ENCODE peak calls at places on chromosomes 3 and 15, in eight cellular contexts. X, W, I, F, U, J, G and N are unnamed samples. For H3K9me3, the result is how much of the 10 kb centered on the place peaks cover.

GRCh38 chr3:197709135-197709534 is 27.6 kb downstream of the RUBCN start:
- DNase-seq in J (no peak), X (no peak), W (no peak), G (no peak), U (no peak), F (peak), I (no peak), N (no peak)

GRCh38 chr3:65326574-65326973 is 638.8 kb upstream of the ADAMTS9 start:
- DNase-seq in W (no peak), I (no peak), U (no peak), X (no peak), G (no peak), J (no peak), F (no peak), N (no peak)

GRCh38 chr3:152834354-152835310 is at the start of gene P2RY1:
- DNase-seq in I (peak), F (peak), X (peak), J (peak), W (no peak), U (peak), G (peak), N (peak)

GRCh38 chr3:32238027-32238815 is at the start of gene CMTM8:
- DNase-seq in F (peak), X (peak), J (peak), I (no peak), U (peak), G (peak), W (no peak), N (no peak)

GRCh38 chr15:63357657-63358161 is 23.9 kb downstream of the CA12 start:
- DNase-seq in X (no peak), U (no peak), G (no peak), W (no peak), I (no peak), F (peak), J (no peak), N (no peak)

GRCh38 chr3:135267487-135267886 is 472.4 kb downstream of the EPHB1 start:
- DNase-seq in G (no peak), X (no peak), J (no peak), I (no peak), W (no peak), F (no peak), U (no peak), N (no peak)

GRCh38 chr3:3799173-3800075 is at the start of gene LRRN1:
- DNase-seq in X (peak), G (peak), F (peak), W (no peak), I (peak), U (peak), J (peak), N (no peak)

GRCh38 chr3:177459397-177459796 is 262.1 kb upstream of the TBL1XR1 start:
- DNase-seq in J (no peak), G (no peak), W (no peak), I (no peak), X (no peak), U (no peak), F (no peak), N (no peak)

GRCh38 chr3:56233742-56234141 is 234.5 kb downstream of the ERC2 start:
- DNase-seq in W (no peak), F (no peak), J (no peak), X (no peak), G (no peak), I (no peak), U (no peak), N (no peak)

GRCh38 chr3:115659861-115660260 is 36.6 kb downstream of the GAP43 start:
- DNase-seq in W (peak), I (no peak), U (no peak), F (no peak), X (no peak), J (no peak), G (no peak), N (no peak)

GRCh38 chr3:67090472-67090871 is 92.4 kb downstream of the KBTBD8 start:
- DNase-seq in J (no peak), U (no peak), W (no peak), I (no peak), G (no peak), X (no peak), F (no peak), N (no peak)

GRCh38 chr3:169390310-169390731 is 273.2 kb downstream of the MECOM start:
- DNase-seq in I (no peak), J (no peak), F (peak), U (no peak), W (no peak), X (no peak), G (no peak), N (no peak)

GRCh38 chr15:78740904-78741274 is 70.4 kb downstream of the ADAMTS7 start:
- DNase-seq in J (no peak), W (no peak), I (no peak), G (no peak), X (no peak), F (no peak), U (no peak), N (no peak)

GRCh38 chr15:83014205-83014653 is 2.8 kb upstream of the C15orf40 start:
- DNase-seq in W (no peak), F (no peak), I (no peak), G (no peak), U (no peak), X (no peak), J (no peak), N (peak)

GRCh38 chr3:46024131-46024530 is 3.2 kb downstream of the XCR1 start:
- DNase-seq in F (no peak), G (no peak), X (no peak), I (no peak), U (no peak), J (no peak), W (no peak), N (no peak)

GRCh38 chr3:189001559-189001958 is 170.2 kb upstream of the TPRG1 start:
- DNase-seq in U (no peak), G (no peak), I (no peak), F (no peak), W (peak), J (no peak), X (peak), N (no peak)

GRCh38 chr15:74036271-74037170 is 42.0 kb downstream of the PML start:
- DNase-seq in U (peak), F (peak), W (peak), J (no peak), X (peak), I (peak), G (no peak), N (peak)

GRCh38 chr3:46939578-46940405 is 36.8 kb downstream of the CCDC12 start:
- DNase-seq in G (peak), W (no peak), I (no peak), X (no peak), F (no peak), J (no peak), U (no peak), N (no peak)

GRCh38 chr15:41891946-41892345 is 1.9 kb downstream of the SPTBN5 start:
- DNase-seq in W (no peak), X (no peak), J (no peak), U (no peak), F (no peak), I (no peak), G (no peak), N (no peak)

GRCh38 chr3:136860541-136860940 is 1.5 kb upstream of the NCK1 start:
- DNase-seq in X (no peak), J (no peak), W (no peak), I (peak), U (no peak), G (no peak), F (no peak), N (no peak)

GRCh38 chr3:174633342-174633741 is 225.8 kb upstream of the NAALADL2 start:
- DNase-seq in X (no peak), U (no peak), W (no peak), I (no peak), J (no peak), F (no peak), G (no peak), N (no peak)

GRCh38 chr15:59380902-59381610 is 8.4 kb upstream of the MYO1E start:
- DNase-seq in X (peak), F (no peak), U (no peak), J (no peak), W (no peak), G (no peak), I (no peak), N (peak)

GRCh38 chr3:43001094-43001553 is 22.0 kb downstream of the GASK1A start:
- DNase-seq in U (peak), I (no peak), F (peak), G (peak), J (no peak), W (peak), X (no peak), N (no peak)

GRCh38 chr15:67105065-67105951 is 39.9 kb downstream of the SMAD3 start:
- DNase-seq in J (no peak), I (peak), U (no peak), X (peak), G (no peak), W (peak), F (no peak), N (peak)

GRCh38 chr15:74790080-74790916 is 8.4 kb downstream of the CSK start:
- DNase-seq in F (peak), J (no peak), I (no peak), W (peak), G (peak), X (no peak), U (peak), N (peak)

GRCh38 chr3:51280171-51280570 is 104.9 kb upstream of the MANF start:
- DNase-seq in J (no peak), X (no peak), F (no peak), W (no peak), U (no peak), I (no peak), G (no peak), N (no peak)

GRCh38 chr15:74400915-74401757 is 32.6 kb downstream of the SEMA7A start:
- DNase-seq in U (no peak), W (no peak), G (no peak), J (no peak), I (no peak), F (no peak), X (no peak), N (no peak)

GRCh38 chr3:140252812-140253656 is 318.0 kb downstream of the CLSTN2 start:
- DNase-seq in J (no peak), F (no peak), U (no peak), G (no peak), I (no peak), W (no peak), X (no peak), N (no peak)

GRCh38 chr3:29331830-29332637 is 51.2 kb downstream of the RBMS3 start:
- DNase-seq in J (no peak), G (no peak), I (no peak), W (no peak), F (no peak), U (no peak), X (no peak), N (no peak)

GRCh38 chr3:171172070-171172469 is 145.6 kb upstream of the SLC2A2 start:
- DNase-seq in G (no peak), U (no peak), W (no peak), J (no peak), F (no peak), X (no peak), I (no peak), N (no peak)

GRCh38 chr3:124094496-124094895 is 102.6 kb upstream of the ROPN1 start:
- DNase-seq in J (no peak), F (no peak), I (no peak), X (no peak), W (no peak), G (no peak), U (no peak), N (no peak)

GRCh38 chr3:195063596-195064193 is 207.3 kb downstream of the XXYLT1 start:
- DNase-seq in I (no peak), W (no peak), U (no peak), G (no peak), X (no peak), F (peak), J (no peak), N (no peak)

GRCh38 chr15:70320077-70320830 is 222.5 kb upstream of the TLE3 start:
- DNase-seq in F (no peak), X (no peak), G (no peak), I (no peak), J (no peak), W (no peak), U (no peak), N (no peak)

GRCh38 chr15:40929730-40930429 is 740 bp downstream of the DLL4 start:
- DNase-seq in I (no peak), G (peak), F (peak), J (no peak), W (no peak), U (no peak), X (no peak), N (no peak)

GRCh38 chr15:25241241-25241801 is 197.5 kb downstream of the UBE3A start:
- DNase-seq in W (no peak), I (no peak), J (no peak), F (no peak), X (no peak), U (no peak), G (no peak), N (no peak)
- H3K9me3 ChIP-seq in W (half or more), I (under half), J (under half), F (half or more), X (under half), U (under half), G (under half), N (under half)

GRCh38 chr15:87293016-87293415 is 963.5 kb downstream of the NTRK3 start:
- DNase-seq in I (no peak), J (no peak), X (no peak), W (no peak), F (no peak), U (no peak), G (no peak), N (no peak)

GRCh38 chr15:87287156-87287555 is 969.4 kb downstream of the NTRK3 start:
- DNase-seq in F (no peak), W (peak), X (no peak), G (no peak), I (peak), J (no peak), U (no peak), N (peak)
- H3K9me3 ChIP-seq in F (under half), W (under half), X (under half), G (under half), I (under half), J (under half), U (under half), N (under half)

GRCh38 chr3:129919357-129919756 is 25.8 kb upstream of the TMCC1 start:
- DNase-seq in X (no peak), J (no peak), G (no peak), W (no peak), U (no peak), I (no peak), F (no peak), N (no peak)
- H3K9me3 ChIP-seq in X (under half), J (under half), G (under half), W (under half), U (under half), I (under half), F (under half), N (under half)

GRCh38 chr15:24748812-24749439 is 73.4 kb downstream of the NPAP1 start:
- DNase-seq in U (no peak), J (no peak), F (no peak), W (no peak), X (no peak), G (no peak), I (no peak), N (no peak)

GRCh38 chr15:24747376-24747775 is 71.8 kb downstream of the NPAP1 start:
- DNase-seq in X (no peak), W (no peak), U (no peak), I (no peak), G (no peak), F (no peak), J (no peak), N (no peak)

GRCh38 chr15:24746094-24746493 is 70.5 kb downstream of the NPAP1 start:
- DNase-seq in J (no peak), F (no peak), G (no peak), X (no peak), U (no peak), W (no peak), I (no peak), N (no peak)

GRCh38 chr15:24745276-24745675 is 69.7 kb downstream of the NPAP1 start:
- DNase-seq in X (no peak), G (no peak), I (no peak), U (no peak), W (no peak), F (no peak), J (no peak), N (no peak)
- H3K9me3 ChIP-seq in X (under half), G (under half), I (under half), U (under half), W (under half), F (under half), J (under half), N (under half)

GRCh38 chr3:72077473-72078259 is 292.7 kb upstream of the PROK2 start:
- DNase-seq in W (no peak), G (no peak), U (no peak), X (no peak), F (no peak), J (no peak), I (no peak), N (no peak)
- H3K9me3 ChIP-seq in W (under half), G (under half), U (under half), X (under half), F (under half), J (under half), I (half or more), N (under half)

GRCh38 chr3:1469687-1470086 is 376.9 kb downstream of the CNTN6 start:
- DNase-seq in F (no peak), W (no peak), I (no peak), J (no peak), G (no peak), U (no peak), X (no peak), N (no peak)

GRCh38 chr3:1468145-1468544 is 375.3 kb downstream of the CNTN6 start:
- DNase-seq in X (no peak), W (no peak), F (no peak), I (no peak), J (no peak), G (no peak), U (no peak), N (no peak)

GRCh38 chr3:1469248-1469647 is 376.4 kb downstream of the CNTN6 start:
- DNase-seq in G (no peak), W (no peak), U (no peak), F (no peak), J (no peak), I (no peak), X (no peak), N (no peak)
- H3K9me3 ChIP-seq in G (under half), W (under half), U (under half), F (under half), J (under half), I (under half), X (under half), N (under half)

GRCh38 chr3:16476636-16477035 is 36.9 kb downstream of the RFTN1 start:
- DNase-seq in W (peak), I (no peak), G (no peak), U (no peak), J (no peak), X (no peak), F (no peak), N (peak)
- H3K9me3 ChIP-seq in W (under half), I (under half), G (under half), U (under half), J (under half), X (under half), F (under half), N (under half)

GRCh38 chr3:88093266-88093665 is 34.2 kb downstream of the ZNF654 start:
- DNase-seq in I (no peak), F (no peak), U (no peak), J (no peak), G (no peak), W (no peak), X (no peak), N (no peak)

GRCh38 chr3:88092270-88092669 is 33.2 kb downstream of the ZNF654 start:
- DNase-seq in G (no peak), F (no peak), U (no peak), I (no peak), W (no peak), X (no peak), J (no peak), N (no peak)

GRCh38 chr3:88090681-88091080 is 31.6 kb downstream of the ZNF654 start:
- DNase-seq in I (no peak), J (no peak), G (no peak), W (no peak), F (no peak), X (no peak), U (no peak), N (no peak)
- H3K9me3 ChIP-seq in I (under half), J (under half), G (under half), W (under half), F (under half), X (under half), U (under half), N (under half)

GRCh38 chr3:69445498-69445897 is 59.6 kb upstream of the FRMD4B start:
- DNase-seq in F (no peak), X (no peak), J (no peak), G (no peak), I (no peak), U (no peak), W (no peak), N (no peak)

GRCh38 chr3:69441028-69441427 is 55.1 kb upstream of the FRMD4B start:
- DNase-seq in F (no peak), X (no peak), J (no peak), I (no peak), U (no peak), G (no peak), W (no peak), N (no peak)

GRCh38 chr3:69444980-69445379 is 59.1 kb upstream of the FRMD4B start:
- DNase-seq in I (no peak), G (no peak), F (no peak), J (no peak), U (no peak), X (no peak), W (no peak), N (peak)

GRCh38 chr3:69443554-69443953 is 57.7 kb upstream of the FRMD4B start:
- DNase-seq in W (no peak), F (no peak), I (no peak), G (no peak), U (no peak), X (no peak), J (no peak), N (peak)

DNA sequence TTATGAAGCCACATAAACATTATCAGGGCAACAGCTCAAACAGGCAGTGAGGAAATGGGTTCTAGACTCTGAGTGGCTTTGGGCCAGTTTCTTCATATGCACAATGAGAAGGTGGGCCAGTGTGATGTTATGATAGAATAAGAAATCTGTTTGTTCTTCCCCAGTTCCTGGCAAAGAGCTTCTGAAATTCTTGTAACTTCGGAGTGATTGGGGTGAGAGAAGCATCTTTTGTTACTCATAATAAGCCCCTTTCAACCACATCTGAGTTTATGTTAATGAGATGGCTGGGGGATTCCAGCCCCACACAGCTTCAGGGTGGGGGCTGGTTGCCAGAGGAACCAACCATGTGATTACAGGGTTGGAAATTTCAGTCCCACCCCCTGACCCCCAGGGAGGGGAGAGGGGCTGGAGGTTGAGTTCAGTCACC is 56.9 kb upstream of the FRMD4B start:
- DNase-seq in I (no peak), F (no peak), U (no peak), X (no peak), G (no peak), W (no peak), J (no peak), N (no peak)
- H3K9me3 ChIP-seq in I (under half), F (under half), U (under half), X (under half), G (under half), W (under half), J (under half), N (under half)

GRCh38 chr15:99467338-99467720 is 98.5 kb upstream of the MEF2A start:
- DNase-seq in X (no peak), G (no peak), F (no peak), I (no peak), U (no peak), J (no peak), W (no peak), N (no peak)
- H3K9me3 ChIP-seq in X (under half), G (under half), F (under half), I (under half), U (under half), J (under half), W (under half), N (under half)